ENCODE peak calls at places on chromosomes 2 and 18, in four cellular contexts. F is tibial nerve, Y is thoracic aorta, I is ovary. O is an unnamed sample.

GRCh38 chr18:62596145-62597005 is 73.5 kb downstream of the ZCCHC2 start:
- DNase-seq in F (no peak), Y (no peak), I (no peak), O (peak; percentile 31)

GRCh38 chr18:79218605-79219195 is 149.5 kb downstream of the ATP9B start:
- DNase-seq in F (no peak), Y (no peak), I (no peak), O (no peak)

GRCh38 chr2:200042102-200042735 is 86.8 kb downstream of the MAIP1 start:
- DNase-seq in F (no peak), Y (no peak), I (no peak), O (no peak)

GRCh38 chr18:45275367-45276113 is 339.7 kb upstream of the SLC14A2 start:
- DNase-seq in F (no peak), Y (no peak), I (no peak), O (no peak)

GRCh38 chr2:179636995-179637394 is 224.4 kb downstream of the ZNF385B start:
- DNase-seq in F (no peak), Y (no peak), I (no peak), O (no peak)

GRCh38 chr2:150812664-150813408 is 325.4 kb upstream of the RND3 start:
- DNase-seq in F (no peak), Y (no peak), I (no peak), O (no peak)

GRCh38 chr18:26549486-26550435 is 1.4 kb upstream of the KCTD1 start:
- DNase-seq in F (peak; percentile 51), Y (no peak), I (peak; percentile 80), O (peak; percentile 73)

GRCh38 chr2:150473767-150474166 is 13.7 kb downstream of the RND3 start:
- DNase-seq in F (no peak), Y (no peak), I (no peak), O (no peak)

GRCh38 chr2:8027387-8027786 is 654.5 kb upstream of the ID2 start:
- DNase-seq in F (no peak), Y (no peak), I (no peak), O (no peak)

GRCh38 chr18:400466-400865 is 100.0 kb downstream of the COLEC12 start:
- DNase-seq in F (no peak), Y (no peak), I (no peak), O (no peak)

GRCh38 chr2:164504253-164504652 is 117.0 kb downstream of the GRB14 start:
- DNase-seq in F (no peak), Y (no peak), I (no peak), O (no peak)

GRCh38 chr2:155600296-155600695 is 732.2 kb downstream of the NR4A2 start:
- DNase-seq in F (no peak), Y (no peak), I (no peak), O (no peak)

GRCh38 chr2:112153179-112153490 is 14.9 kb downstream of the FBLN7 start:
- DNase-seq in F (no peak), Y (no peak), I (no peak), O (no peak)

GRCh38 chr2:227627769-227628168 is 10.5 kb downstream of the SCYGR4 start:
- DNase-seq in F (no peak), Y (no peak), I (no peak), O (no peak)

GRCh38 chr2:238100049-238100820 is at the start of gene ESPNL:
- DNase-seq in F (peak; percentile 1), Y (no peak), I (no peak), O (no peak)

DNA sequence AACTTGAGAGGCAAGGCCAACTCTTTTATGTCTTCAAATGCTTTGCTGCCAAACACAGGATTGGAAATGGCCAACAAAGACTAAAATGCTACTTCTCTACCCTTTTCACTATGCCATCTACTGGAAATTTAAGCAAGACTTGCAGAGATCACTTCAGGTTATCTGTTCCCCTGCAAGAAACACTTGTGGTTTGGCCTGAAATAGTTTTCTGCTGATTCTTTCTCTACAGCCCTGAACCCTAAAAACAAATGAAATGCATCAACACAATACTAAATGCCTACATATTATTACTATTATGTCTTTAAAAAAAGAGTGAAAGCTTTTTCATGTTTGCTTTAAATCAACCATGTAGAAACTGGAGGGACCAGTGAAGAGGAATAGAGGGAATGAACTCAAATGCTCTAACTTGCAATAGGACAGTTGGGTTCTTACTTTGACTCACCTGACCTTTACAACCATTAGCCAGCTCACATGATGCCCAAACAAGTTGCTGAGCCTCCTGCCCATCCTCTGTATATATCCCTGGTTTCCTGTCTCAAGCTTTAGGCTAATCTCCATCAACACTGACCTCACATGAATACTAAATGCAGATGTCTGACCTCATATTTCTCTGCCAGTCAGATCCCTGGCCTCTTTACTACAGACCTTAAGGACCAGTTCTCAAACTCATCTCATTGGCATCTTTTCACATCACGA is 17.5 kb upstream of the ADAM17 start:
- DNase-seq in F (no peak), Y (no peak), I (no peak), O (no peak)
- TF ChIP-seq CTCF in F (no peak), Y (no peak), I (no peak), O (no peak)

GRCh38 chr2:23589220-23589647 is 204.3 kb downstream of the KLHL29 start:
- DNase-seq in F (no peak), Y (no peak), I (peak; percentile 29), O (no peak)

GRCh38 chr2:23591111-23591510 is 206.1 kb downstream of the KLHL29 start:
- DNase-seq in F (no peak), Y (no peak), I (peak; percentile 28), O (no peak)

GRCh38 chr2:23589739-23590138 is 204.8 kb downstream of the KLHL29 start:
- DNase-seq in F (no peak), Y (no peak), I (peak; percentile 32), O (no peak)

GRCh38 chr2:23588788-23589187 is 203.8 kb downstream of the KLHL29 start:
- DNase-seq in F (no peak), Y (no peak), I (no peak), O (no peak)

DNA sequence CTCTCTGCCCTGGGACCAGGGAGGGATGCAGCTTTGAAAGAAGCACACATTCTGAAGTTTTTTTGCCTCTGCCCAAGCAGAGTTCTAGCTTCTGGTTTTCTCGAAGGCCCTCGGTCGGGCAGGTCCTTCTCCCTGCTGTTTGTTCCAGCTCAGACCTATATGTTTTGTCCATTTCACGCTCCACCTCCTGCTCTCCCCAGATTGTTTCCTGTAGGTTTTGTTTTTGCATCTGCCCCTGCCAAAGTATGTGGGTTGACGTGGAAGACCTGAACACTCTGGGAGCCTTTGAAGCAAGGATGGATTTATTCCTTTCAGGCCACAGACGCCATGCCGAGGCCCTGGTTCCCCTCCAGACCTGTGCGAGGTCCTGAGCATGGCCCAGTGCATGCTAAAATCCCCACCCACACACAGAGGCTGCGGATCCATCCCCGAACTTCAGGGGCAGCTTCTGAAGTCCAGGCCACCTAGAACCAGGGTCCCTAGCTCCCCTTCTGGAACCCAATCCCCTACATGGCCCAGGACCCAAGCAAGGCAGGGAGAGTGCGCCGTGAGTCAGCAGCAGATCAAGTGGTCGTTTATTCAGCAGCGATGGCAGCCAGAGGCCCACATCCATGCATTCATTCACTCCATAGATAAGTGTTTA is 205.4 kb downstream of the KLHL29 start:
- DNase-seq in F (no peak), Y (no peak), I (peak; percentile 23), O (no peak)
- H3K27ac ChIP-seq in F (peak overlapping the region; percentile 84), Y (no peak overlapping the region), I (no peak overlapping the region), O (peak overlapping the region; percentile 59)

DNA sequence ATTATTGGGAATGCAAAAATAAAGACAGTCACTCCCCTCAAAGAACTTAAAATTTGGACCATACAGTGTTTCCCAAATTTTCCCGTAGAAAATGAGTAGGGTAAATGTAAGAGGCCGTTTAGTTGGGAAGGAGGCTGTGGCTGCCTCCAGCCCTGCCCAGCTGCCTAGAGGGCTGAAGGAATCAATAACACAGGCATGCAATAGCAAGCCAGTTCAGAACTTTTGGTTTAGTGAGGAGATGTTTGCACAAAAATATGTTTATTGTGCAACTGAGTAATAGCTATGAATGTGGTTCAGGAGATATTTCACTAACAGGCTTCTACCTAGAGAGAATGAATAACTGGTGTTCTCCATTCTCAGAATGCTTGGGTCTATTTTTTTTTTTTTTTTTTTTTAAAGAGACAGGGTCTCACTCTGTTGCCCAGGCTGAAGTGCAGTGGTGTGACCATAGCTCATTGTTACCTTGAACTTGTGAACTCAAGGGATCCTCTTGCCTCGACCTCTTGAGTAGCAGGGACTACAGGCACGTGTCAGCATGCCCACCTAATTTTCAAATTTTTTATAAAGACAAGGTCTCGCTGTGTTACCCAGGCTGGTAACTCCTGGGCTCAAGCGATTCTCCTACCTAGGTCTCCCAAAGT is 23.6 kb downstream of the UGP2 start:
- DNase-seq in F (no peak), Y (no peak), I (no peak), O (no peak)
- H3K36me3 ChIP-seq in F (no peaks in the 10 kb centered on the region), Y (no peaks in the 10 kb centered on the region), I (no peaks in the 10 kb centered on the region), O (peaks cover 47% of the 10 kb centered on the region)

DNA sequence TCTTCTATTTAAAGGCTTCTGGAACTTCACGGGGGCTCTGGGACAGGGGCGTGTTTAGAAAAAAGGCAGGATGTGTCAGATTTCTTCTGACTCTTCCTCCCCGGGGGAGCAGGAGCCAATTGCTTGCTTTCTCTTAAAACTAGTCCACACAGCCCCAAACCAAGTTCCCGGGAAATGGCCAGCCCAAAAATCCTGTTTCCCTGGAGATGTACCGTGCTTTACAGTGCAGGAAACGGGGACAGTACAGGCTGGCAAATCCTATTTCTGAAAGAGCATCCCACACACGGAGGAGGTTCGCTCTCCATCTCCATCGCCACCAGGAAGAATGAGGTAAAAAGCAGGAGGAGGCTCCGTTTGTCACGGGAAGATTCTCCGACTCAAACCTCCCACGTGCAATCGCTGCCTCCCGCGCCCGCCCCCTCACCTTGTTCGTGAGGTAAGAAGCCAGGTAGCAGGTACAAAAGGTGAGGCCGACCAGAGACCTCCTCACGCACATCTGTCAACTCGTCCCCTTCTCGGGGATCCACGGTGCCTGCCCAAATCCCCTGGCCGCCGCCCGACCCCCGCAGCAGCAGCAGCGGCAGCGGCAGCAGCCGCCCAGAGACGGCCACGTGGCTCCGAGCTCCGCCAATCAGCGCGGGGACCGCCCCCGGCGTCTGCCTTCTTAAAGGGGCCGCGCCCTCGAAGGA is 15.6 kb upstream of the RIOK3 start:
- DNase-seq in F (peak; percentile 75), Y (peak; percentile 27), I (peak; percentile 88), O (peak; percentile 86)
- TF ChIP-seq CTCF in F (no peak), Y (no peak), I (no peak), O (no peak)

O was measured in left ventricle myocardium inferior.